ENCODE peak calls at places on chromosome 19, in five cellular contexts. F is SJSA1, I is ureter, S is upper lobe of right lung, C is PC-9. H is an unnamed sample.

GRCh38 chr19:39845621-39846175 is 481 bp downstream of the FBL start:
- DNase-seq in F (peak; percentile 48), I (no peak), S (peak; percentile 65), C (no peak), H (no peak)

GRCh38 chr19:55145241-55145640 is 3.8 kb downstream of the TNNT1 start:
- DNase-seq in F (no peak), I (no peak), S (no peak), C (no peak), H (no peak)

GRCh38 chr19:18300930-18301717 is 19.7 kb upstream of the JUND start:
- DNase-seq in F (peak; percentile 38), I (no peak), S (peak; percentile 86), C (peak; percentile 92), H (no peak)

GRCh38 chr19:2315818-2316353 is 7.9 kb upstream of the LINGO3 start:
- DNase-seq in F (no peak), I (no peak), S (peak; percentile 86), C (peak; percentile 52), H (no peak)

GRCh38 chr19:932647-933552 is 7.1 kb downstream of the ARID3A start:
- DNase-seq in F (peak; percentile 37), I (peak; percentile 79), S (peak; percentile 77), C (peak; percentile 63), H (no peak)

GRCh38 chr19:16444273-16444597 is 27.5 kb downstream of the EPS15L1 start:
- DNase-seq in F (no peak), I (no peak), S (no peak), C (no peak), H (no peak)

GRCh38 chr19:11767633-11768133 is 883 bp downstream of the ZNF441 start:
- DNase-seq in F (peak; percentile 35), I (peak; percentile 59), S (peak; percentile 82), C (peak; percentile 6), H (no peak)

GRCh38 chr19:29121684-29122083 is 91.3 kb downstream of the UQCRFS1 start:
- DNase-seq in F (no peak), I (no peak), S (no peak), C (no peak), H (no peak)

GRCh38 chr19:31274964-31275319 is 74.3 kb downstream of the TSHZ3 start:
- DNase-seq in F (no peak), I (no peak), S (no peak), C (no peak), H (no peak)

GRCh38 chr19:37333457-37333856 is 37.4 kb upstream of the ZNF527 start:
- DNase-seq in F (no peak), I (no peak), S (no peak), C (no peak), H (no peak)

GRCh38 chr19:43524922-43525835 is 1.8 kb downstream of the ETHE1 start:
- DNase-seq in F (no peak), I (peak; percentile 73), S (peak; percentile 85), C (peak; percentile 72), H (no peak)

GRCh38 chr19:3338541-3339181 is 27.7 kb upstream of the NFIC start:
- DNase-seq in F (no peak), I (no peak), S (peak; percentile 90), C (peak; percentile 26), H (no peak)

H was measured in cerebellar nuclear complex.